ENCODE peak calls at places on chromosomes 5 and 9, in four cellular contexts. V, D, M and Y are unnamed samples.

GRCh38 chr5:396715-397032 is 46.3 kb upstream of the EXOC3 start:
- DNase-seq in D (no peak), V (no peak), M (no peak), Y (peak)

GRCh38 chr5:137672001-137672400 is 63.9 kb downstream of the KLHL3 start:
- DNase-seq in M (no peak), D (no peak), V (no peak), Y (no peak)

GRCh38 chr9:118643118-118643517 is 726.1 kb downstream of the BRINP1 start:
- DNase-seq in D (no peak), M (peak), V (peak), Y (no peak)

GRCh38 chr5:150307617-150308426 is 5.1 kb upstream of the ARSI start:
- DNase-seq in M (no peak), D (no peak), V (no peak), Y (no peak)

GRCh38 chr9:84481819-84482218 is 141.3 kb upstream of the SLC28A3 start:
- DNase-seq in D (no peak), M (no peak), V (no peak), Y (no peak)

GRCh38 chr5:124729687-124730359 is 16.6 kb downstream of the ZNF608 start:
- DNase-seq in D (no peak), V (peak), M (no peak), Y (no peak)

GRCh38 chr5:177095088-177095669 is 8.5 kb downstream of the FGFR4 start:
- DNase-seq in M (no peak), D (no peak), V (no peak), Y (no peak)

GRCh38 chr9:114958021-114958846 is 27.8 kb upstream of the TNFSF8 start:
- DNase-seq in M (no peak), V (peak), D (peak), Y (peak)

GRCh38 chr5:125125031-125125823 is 378.8 kb upstream of the ZNF608 start:
- DNase-seq in D (no peak), V (peak), M (no peak), Y (no peak)

GRCh38 chr5:180799902-180800801 is 2.5 kb downstream of the MGAT1 start:
- DNase-seq in M (no peak), V (peak), D (no peak), Y (peak)

GRCh38 chr5:63213256-63213655 is 634.6 kb downstream of the LRRC70 start:
- DNase-seq in M (no peak), V (no peak), D (no peak), Y (no peak)

GRCh38 chr5:170267431-170268152 is 30.0 kb downstream of the LCP2 start:
- DNase-seq in D (peak), M (peak), V (peak), Y (peak)

GRCh38 chr5:1041225-1042186 is 32.9 kb downstream of the NKD2 start:
- DNase-seq in V (no peak), D (no peak), M (no peak), Y (no peak)

GRCh38 chr9:13568851-13569618 is 289.5 kb upstream of the MPDZ start:
- DNase-seq in M (peak), D (peak), V (peak), Y (no peak)

GRCh38 chr9:18606831-18607230 is 132.9 kb downstream of the ADAMTSL1 start:
- DNase-seq in D (no peak), M (no peak), V (peak), Y (no peak)

GRCh38 chr5:151896041-151896691 is 28.5 kb downstream of the GLRA1 start:
- DNase-seq in V (peak), D (no peak), M (no peak), Y (no peak)

DNA sequence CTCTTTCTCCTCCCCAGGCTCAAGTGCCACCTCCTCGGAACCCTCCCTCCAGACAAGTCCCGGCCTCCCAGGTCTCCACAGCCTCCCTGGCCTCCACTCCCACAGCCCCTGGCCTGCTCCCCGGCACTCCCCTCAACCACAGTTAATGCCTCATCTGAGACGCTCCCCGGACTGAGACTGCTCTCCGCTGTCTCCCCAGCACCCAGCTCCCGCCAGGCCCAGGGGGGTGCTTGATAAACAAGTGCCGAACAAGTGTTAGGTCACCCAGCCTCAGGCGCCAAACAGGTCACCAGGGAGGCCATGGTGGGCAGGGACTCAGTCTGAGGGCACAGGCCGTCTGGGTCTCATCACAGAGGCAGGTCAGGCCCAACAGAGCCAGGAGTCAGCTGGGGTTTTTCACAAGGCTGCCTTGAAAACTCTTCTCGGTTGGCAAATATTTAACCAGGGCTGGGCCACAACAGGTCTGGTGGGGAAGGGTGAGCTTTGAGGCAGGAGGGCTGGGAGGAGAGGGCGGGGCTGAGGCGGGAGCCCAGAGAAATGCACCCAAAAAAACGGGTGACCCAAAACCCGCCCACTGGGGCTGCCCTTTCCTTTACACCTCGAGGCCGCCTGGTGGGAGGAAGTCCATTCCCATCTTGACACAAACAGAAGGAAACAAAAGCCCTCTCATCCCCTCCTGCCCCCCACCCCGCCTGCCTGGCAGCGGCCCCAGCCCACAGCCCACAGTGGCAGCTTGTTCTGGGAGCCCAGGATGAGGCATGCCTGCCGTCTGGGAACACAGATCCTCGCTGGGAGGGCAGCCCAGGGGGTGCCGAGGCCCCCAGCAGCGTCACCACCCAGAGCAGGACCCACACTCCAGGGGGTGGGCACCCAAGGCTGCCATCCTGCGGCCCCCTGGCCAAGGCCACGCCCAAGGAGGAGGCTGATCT is 66.6 kb upstream of the STXBP1 start:
- DNase-seq in M (no peak), V (peak), D (no peak), Y (no peak)
- TF ChIP-seq CTCF in M (no peak), V (no peak), D (no peak), Y (no peak)

GRCh38 chr9:17082343-17082742 is 52.5 kb upstream of the CNTLN start:
- DNase-seq in M (peak), D (no peak), V (peak), Y (no peak)
- TF ChIP-seq CTCF in M (no peak), D (no peak), V (peak), Y (no peak)

GRCh38 chr5:92565673-92566072 is 1015.3 kb downstream of the NR2F1-AS1 start:
- DNase-seq in D (no peak), M (no peak), V (no peak), Y (no peak)
- TF ChIP-seq CTCF in D (no peak), M (no peak), V (no peak), Y (no peak)

DNA sequence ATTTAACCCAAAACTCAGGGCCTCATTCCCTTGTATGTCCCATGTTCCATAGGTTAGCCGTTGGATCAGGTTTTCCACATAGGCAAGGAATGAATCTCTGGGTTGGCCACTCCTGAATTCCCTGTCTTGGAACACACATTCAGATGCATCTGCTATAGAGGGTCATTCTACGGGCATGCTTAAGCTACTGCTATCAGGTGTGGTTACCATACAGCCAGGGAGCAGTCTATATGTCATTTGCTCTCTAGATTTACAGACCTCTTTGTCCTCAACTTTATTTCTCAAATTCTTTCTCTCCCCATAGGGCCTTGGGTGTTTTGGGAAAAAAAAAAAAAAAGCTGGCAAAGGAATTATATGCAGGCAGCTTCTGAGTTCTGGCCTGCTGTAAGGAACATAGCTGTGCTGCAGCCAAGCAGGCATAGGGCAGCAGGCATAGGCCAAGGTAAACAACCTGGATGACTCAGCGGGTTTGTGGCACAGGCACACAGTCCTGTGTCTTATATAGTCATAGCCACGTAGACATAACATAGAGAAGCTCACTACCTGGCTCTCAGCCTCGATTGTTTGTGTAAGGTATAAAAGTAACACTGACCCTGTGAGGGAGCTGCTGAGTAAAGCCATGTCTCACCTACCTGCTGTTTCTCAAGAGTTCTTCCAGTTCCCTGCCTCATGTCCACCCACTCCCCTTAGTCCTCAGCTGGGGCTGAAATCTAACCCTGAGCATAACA is 141.5 kb downstream of the OSTF1 start:
- DNase-seq in M (no peak), V (peak), D (no peak), Y (no peak)
- TF ChIP-seq CTCF in M (no peak), V (no peak), D (no peak), Y (no peak)

DNA sequence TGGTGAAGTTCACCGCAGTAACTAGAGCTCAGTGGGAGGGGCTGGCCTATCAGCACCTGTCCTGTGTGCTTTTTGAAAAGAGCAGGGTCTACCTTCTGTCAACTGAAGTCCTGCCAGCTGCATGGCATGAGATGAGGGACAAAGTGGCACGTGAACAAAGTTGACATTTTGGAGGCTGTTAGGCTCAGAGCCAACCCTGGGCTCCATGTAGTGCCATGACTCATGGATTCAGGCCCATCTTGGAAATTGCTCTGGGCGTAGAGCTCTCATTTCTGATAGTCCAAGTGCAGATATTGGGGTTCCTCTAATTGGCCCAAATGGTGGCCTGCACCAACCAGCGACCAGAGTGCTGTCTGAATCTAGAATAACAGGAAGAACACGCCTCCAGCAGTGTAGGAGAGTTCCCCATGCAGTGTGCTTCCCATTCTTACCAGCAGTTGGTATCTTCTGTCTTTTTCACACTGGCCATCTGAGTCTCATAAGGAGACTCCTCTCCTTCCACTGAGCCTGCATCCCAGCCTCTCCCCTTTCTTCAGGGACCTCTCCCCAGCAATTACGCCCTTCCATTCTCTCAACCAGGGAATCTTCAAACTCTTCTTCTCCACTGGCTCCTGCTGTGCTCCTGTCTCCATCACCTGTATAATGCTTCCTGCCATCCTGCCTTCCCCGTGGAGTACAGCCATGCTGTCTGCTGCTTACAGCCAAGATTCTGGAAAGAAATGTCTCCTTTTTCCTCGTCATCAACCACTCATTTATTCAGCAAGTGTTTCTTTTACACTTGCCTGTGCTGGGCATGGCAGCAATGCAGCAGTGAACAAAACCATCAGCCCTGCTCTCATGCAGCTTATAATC is 30.4 kb downstream of the IRF1 start:
- DNase-seq in D (no peak), V (no peak), M (no peak), Y (no peak)
- TF ChIP-seq CTCF in D (no peak), V (no peak), M (no peak), Y (no peak)

DNA sequence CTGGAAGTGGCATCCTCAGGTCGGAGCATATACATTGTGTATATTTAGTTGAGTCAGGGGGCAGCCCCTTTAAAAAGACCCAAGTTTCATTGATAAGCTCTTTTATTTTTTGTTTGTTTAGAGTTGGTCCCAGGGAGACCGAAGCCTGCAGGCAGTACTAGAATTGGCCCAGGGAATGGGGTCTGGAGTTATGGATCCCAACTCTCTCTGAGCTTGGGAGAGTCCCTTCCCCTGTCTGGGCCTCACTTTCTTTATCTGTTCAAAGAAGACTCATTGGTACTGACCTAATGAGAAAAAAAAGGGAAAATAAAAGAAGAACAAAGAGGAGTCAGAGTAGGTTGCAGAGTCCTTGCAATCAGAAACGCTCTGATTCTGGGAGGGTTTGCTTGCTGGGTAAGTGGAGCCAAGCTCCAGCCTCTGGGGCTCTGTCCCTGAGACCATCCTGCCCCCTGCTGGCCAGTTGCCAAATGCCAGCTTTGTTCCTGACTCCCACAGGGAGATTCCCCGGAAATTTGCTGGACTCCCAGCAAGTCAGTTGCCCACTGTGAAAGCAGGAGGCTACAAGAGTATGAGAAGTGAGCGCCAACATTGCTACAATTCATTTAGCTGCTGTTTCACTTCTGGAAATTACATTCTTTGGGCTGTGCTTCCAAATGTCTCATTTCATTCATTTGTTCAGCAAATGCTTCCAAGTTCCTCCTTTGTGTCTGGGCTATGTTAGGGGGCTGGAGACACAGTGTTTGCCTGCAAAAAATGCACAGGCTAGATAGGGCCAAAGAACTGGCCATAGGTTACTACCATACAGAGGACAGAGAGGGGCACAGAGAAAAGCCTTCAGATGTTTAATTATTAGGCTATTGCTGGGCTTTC is 156.2 kb downstream of the MELK start:
- DNase-seq in D (peak), M (peak), V (peak), Y (no peak)
- TF ChIP-seq CTCF in D (peak), M (peak), V (peak), Y (no peak)

DNA sequence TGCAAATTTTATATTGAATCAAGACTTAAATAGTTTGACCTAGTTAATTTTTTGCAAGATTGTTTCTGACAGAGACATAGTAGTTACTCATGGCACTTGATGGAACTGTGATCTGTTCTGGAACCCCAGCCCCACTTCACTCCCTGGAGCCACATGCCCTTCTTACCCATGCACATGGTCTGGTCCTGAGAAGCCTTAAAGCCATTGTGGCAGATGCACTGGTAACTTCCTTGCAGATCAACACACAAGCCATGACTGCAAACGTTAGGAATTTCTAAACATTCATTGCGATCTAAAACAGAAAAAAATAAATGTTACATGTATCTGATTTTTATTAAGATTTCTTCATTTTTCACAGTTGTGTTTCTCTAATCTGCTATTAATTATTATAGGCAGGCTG is 221.2 kb downstream of the SLC12A2 start:
- DNase-seq in D (no peak), V (peak), M (no peak), Y (no peak)
- TF ChIP-seq CTCF in D (no peak), V (no peak), M (no peak), Y (no peak)

GRCh38 chr9:27787941-27788340 is 214.7 kb upstream of the C9orf72 start:
- DNase-seq in V (no peak), D (no peak), M (no peak), Y (no peak)
- TF ChIP-seq CTCF in V (no peak), D (no peak), M (no peak), Y (peak)